ENCODE peak calls at places on chromosomes 7 and 10, in eight cellular contexts. T is C1 segment of cervical spinal cord; K is cardiac septum; E is NCI-H2029; D is activated T-helper 1 cell treated with anti-CD3 and anti-CD28 coated beads, Interleukin-12 subunit alpha, Interleukin-12 subunit beta, Interleukin-2, Interleukin-4 antibody, amounts not matched to agents 30 ng/mL and 10 ng/mL and 1 ng/mL, durations not matched to agents 14 hours and 24 hours and 36 hours; J is stimulated activated CD8-positive, alpha-beta memory T cell treated with anti-CD3 and anti-CD28 coated beads, Interleukin-2, amount 100 ng/mL, for 1 hour; U is ecto neural progenitor cell; S is stimulated activated CD4-positive, alpha-beta T cell treated with anti-CD3 and anti-CD28 coated beads, TNF-alpha, amount 100 ng/mL, for 1 hour. G is an unnamed sample.

GRCh38 chr7:38391751-38392150 is 118.3 kb upstream of the TARP start:
- DNase-seq in D (no peak), E (no peak), K (no peak), J (no peak), S (no peak), T (no peak), U (no peak), G (no peak)

GRCh38 chr7:42015413-42015698 is 221.7 kb downstream of the GLI3 start:
- DNase-seq in J (no peak), T (no peak), E (no peak), U (no peak), K (no peak), D (no peak), S (no peak), G (no peak)

GRCh38 chr10:119191881-119192280 is 13.3 kb upstream of the PRDX3 start:
- DNase-seq in D (no peak), U (no peak), J (no peak), S (no peak), E (no peak), K (no peak), T (no peak), G (no peak)

GRCh38 chr10:80392250-80392649 is 16.1 kb upstream of the PRXL2A start:
- DNase-seq in E (no peak), S (no peak), K (no peak), J (no peak), U (no peak), T (no peak), D (no peak), G (no peak)

GRCh38 chr7:100220833-100221718 is 1.3 kb downstream of the PVRIG start:
- DNase-seq in U (no peak), D (peak; percentile 72), J (peak; percentile 29), K (no peak), E (no peak), T (no peak), S (peak; percentile 64), G (peak; percentile 62)

GRCh38 chr10:10915215-10915614 is 102.5 kb upstream of the CELF2 start:
- DNase-seq in T (no peak), J (no peak), E (no peak), D (no peak), K (no peak), S (no peak), U (no peak), G (no peak)

GRCh38 chr7:43248961-43249807 is 136.7 kb downstream of the HECW1 start:
- DNase-seq in E (no peak), D (no peak), U (no peak), J (no peak), K (no peak), T (no peak), S (no peak), G (no peak)

GRCh38 chr10:110215751-110216150 is 8.3 kb downstream of the MXI1 start:
- DNase-seq in U (no peak), E (no peak), K (no peak), S (no peak), J (no peak), D (no peak), T (no peak), G (no peak)

GRCh38 chr10:13644866-13645265 is 58.1 kb downstream of the PRPF18 start:
- DNase-seq in S (no peak), U (no peak), K (no peak), D (no peak), J (no peak), E (no peak), T (no peak), G (no peak)

GRCh38 chr7:2713978-2714377 is 26.0 kb downstream of the AMZ1 start:
- DNase-seq in K (no peak), U (no peak), D (no peak), J (no peak), E (no peak), T (no peak), S (no peak), G (no peak)

GRCh38 chr10:118045842-118046490 is 775 bp downstream of the RAB11FIP2 start:
- DNase-seq in S (no peak), E (no peak), D (peak; percentile 11), T (peak; percentile 72), U (no peak), J (no peak), K (peak; percentile 79), G (no peak)

GRCh38 chr10:84138478-84139125 is 707 bp upstream of the GHITM start:
- DNase-seq in T (peak; percentile 14), U (no peak), E (peak; percentile 39), S (no peak), D (peak; percentile 28), K (no peak), J (no peak), G (no peak)

GRCh38 chr7:110988890-110989501 is 101.9 kb upstream of the LRRN3 start:
- DNase-seq in E (no peak), J (no peak), S (no peak), U (no peak), T (no peak), D (no peak), K (no peak), G (no peak)

GRCh38 chr7:45606050-45606449 is 31.9 kb downstream of the ADCY1 start:
- DNase-seq in D (no peak), J (no peak), S (no peak), T (no peak), K (peak; percentile 43), E (no peak), U (no peak), G (no peak)

GRCh38 chr7:149569726-149570422 is 72.3 kb upstream of the ZNF746 start:
- DNase-seq in E (no peak), U (peak; percentile 49), J (no peak), D (no peak), K (no peak), T (no peak), S (no peak), G (no peak)

GRCh38 chr10:3747984-3748383 is 37.0 kb downstream of the KLF6 start:
- DNase-seq in J (no peak), T (no peak), K (no peak), E (no peak), U (no peak), S (no peak), D (no peak), G (no peak)

GRCh38 chr10:117444497-117445040 is 69.3 kb upstream of the PDZD8 start:
- DNase-seq in S (no peak), K (no peak), U (no peak), T (no peak), E (no peak), J (no peak), D (no peak), G (no peak)

GRCh38 chr7:150481207-150481920 is 30.9 kb downstream of the GIMAP8 start:
- DNase-seq in T (no peak), J (no peak), D (peak; percentile 60), U (no peak), K (no peak), E (no peak), S (peak; percentile 27), G (no peak)

GRCh38 chr10:27448926-27449325 is 55.2 kb upstream of the RAB18 start:
- DNase-seq in T (no peak), U (no peak), J (no peak), S (no peak), K (no peak), E (no peak), D (no peak), G (no peak)

GRCh38 chr7:27097686-27098492 is 2.1 kb upstream of the HOXA1 start:
- DNase-seq in D (no peak), U (no peak), E (no peak), K (no peak), S (no peak), J (no peak), T (no peak), G (no peak)

GRCh38 chr7:81704595-81704994 is 65.3 kb downstream of the HGF start:
- DNase-seq in E (no peak), D (no peak), S (no peak), K (no peak), U (no peak), J (no peak), T (no peak), G (no peak)

GRCh38 chr7:8058322-8058721 is 89.7 kb downstream of the GLCCI1 start:
- DNase-seq in E (no peak), S (no peak), T (no peak), K (no peak), U (no peak), J (no peak), D (no peak), G (no peak)

GRCh38 chr10:76010703-76011102 is 579.3 kb downstream of the LRMDA start:
- DNase-seq in J (no peak), U (peak; percentile 61), S (no peak), D (no peak), E (no peak), K (no peak), T (no peak), G (no peak)